ENCODE peak calls at places on chromosomes 16 and 17, in seven cellular contexts. U, Y, R, I, G, J and S are unnamed samples.

GRCh38 chr17:15947331-15947730 is 2.4 kb downstream of the ADORA2B start:
- DNase-seq in U (peak; percentile 59), Y (no peak), R (no peak), I (no peak), G (no peak), J (no peak), S (peak; percentile 45)

GRCh38 chr17:78781339-78782304 is at the start of gene CYTH1:
- DNase-seq in U (peak; percentile 69), Y (peak; percentile 60), R (no peak), I (peak; percentile 54), G (no peak), J (no peak), S (peak; percentile 91)

GRCh38 chr16:9612267-9612666 is 520.8 kb downstream of the HAPSTR1 start:
- DNase-seq in U (no peak), Y (no peak), R (peak; percentile 13), I (no peak), G (no peak), J (no peak), S (no peak)

GRCh38 chr16:66539628-66540469 is 10.1 kb downstream of the TK2 start:
- DNase-seq in U (no peak), Y (no peak), R (peak; percentile 70), I (no peak), G (no peak), J (no peak), S (no peak)

GRCh38 chr17:67279115-67279514 is 34.1 kb upstream of the HELZ start:
- DNase-seq in U (no peak), Y (no peak), R (no peak), I (no peak), G (no peak), J (no peak), S (no peak)

GRCh38 chr16:689175-689897 is 862 bp downstream of the WDR24 start:
- DNase-seq in U (no peak), Y (no peak), R (no peak), I (no peak), G (no peak), J (no peak), S (no peak)

GRCh38 chr17:10702574-10702973 is 5.2 kb downstream of the ADPRM start:
- DNase-seq in U (no peak), Y (no peak), R (peak; percentile 29), I (no peak), G (no peak), J (no peak), S (no peak)

GRCh38 chr16:89923640-89924297 is 627 bp downstream of the TUBB3 start:
- DNase-seq in U (peak; percentile 48), Y (no peak), R (no peak), I (no peak), G (no peak), J (no peak), S (peak; percentile 84)

GRCh38 chr17:76009447-76009846 is 8.8 kb downstream of the CDK3 start:
- DNase-seq in U (no peak), Y (no peak), R (no peak), I (no peak), G (no peak), J (no peak), S (peak; percentile 51)

GRCh38 chr16:80319181-80319580 is 221.6 kb upstream of the DYNLRB2 start:
- DNase-seq in U (no peak), Y (no peak), R (no peak), I (no peak), G (no peak), J (no peak), S (no peak)

GRCh38 chr17:496761-497586 is 144.4 kb upstream of the RPH3AL start:
- DNase-seq in U (no peak), Y (no peak), R (peak; percentile 60), I (no peak), G (no peak), J (no peak), S (no peak)

GRCh38 chr17:32033223-32033622 is 26.0 kb downstream of the LRRC37B start:
- DNase-seq in U (no peak), Y (no peak), R (no peak), I (no peak), G (no peak), J (no peak), S (no peak)

GRCh38 chr17:39744836-39745215 is 7.1 kb downstream of the GRB7 start:
- DNase-seq in U (peak; percentile 22), Y (no peak), R (no peak), I (no peak), G (no peak), J (no peak), S (peak; percentile 48)

GRCh38 chr17:41540921-41541625 is 13.0 kb upstream of the KRT19 start:
- DNase-seq in U (no peak), Y (no peak), R (no peak), I (no peak), G (no peak), J (no peak), S (no peak)

GRCh38 chr16:1097156-1097555 is 1.1 kb upstream of the C1QTNF8 start:
- DNase-seq in U (no peak), Y (no peak), R (no peak), I (no peak), G (no peak), J (no peak), S (no peak)

GRCh38 chr17:64276961-64277505 is 14.0 kb upstream of the TEX2 start:
- DNase-seq in U (no peak), Y (no peak), R (no peak), I (no peak), G (no peak), J (no peak), S (no peak)

GRCh38 chr17:64277831-64278562 is 14.9 kb upstream of the TEX2 start:
- DNase-seq in U (no peak), Y (no peak), R (no peak), I (no peak), G (no peak), J (peak; percentile 28), S (no peak)

GRCh38 chr17:64278614-64279013 is 15.6 kb upstream of the TEX2 start:
- DNase-seq in U (no peak), Y (no peak), R (peak; percentile 51), I (no peak), G (no peak), J (peak; percentile 16), S (no peak)

GRCh38 chr17:64281962-64282752 is 19.1 kb upstream of the TEX2 start:
- DNase-seq in U (no peak), Y (peak; percentile 82), R (peak; percentile 59), I (peak; percentile 51), G (peak; percentile 46), J (peak; percentile 56), S (no peak)

GRCh38 chr17:64282753-64283080 is 19.7 kb upstream of the TEX2 start:
- DNase-seq in U (no peak), Y (no peak), R (no peak), I (no peak), G (no peak), J (no peak), S (no peak)
- H3K27ac ChIP-seq in U (no peak overlapping the region), Y (no peak overlapping the region), R (no peak overlapping the region), I (no peak overlapping the region), G (no peak overlapping the region), J (peak overlapping the region; percentile 22), S (no peak overlapping the region)

GRCh38 chr17:2059125-2059836 is 4.4 kb downstream of the HIC1 start:
- DNase-seq in U (no peak), Y (no peak), R (no peak), I (no peak), G (no peak), J (no peak), S (peak; percentile 79)

GRCh38 chr17:2057714-2058520 is 3.0 kb downstream of the HIC1 start:
- DNase-seq in U (peak; percentile 64), Y (no peak), R (no peak), I (no peak), G (no peak), J (no peak), S (peak; percentile 81)

GRCh38 chr17:2059837-2060658 is 5.1 kb downstream of the HIC1 start:
- DNase-seq in U (no peak), Y (no peak), R (no peak), I (no peak), G (no peak), J (no peak), S (no peak)

GRCh38 chr17:2057130-2057713 is 2.3 kb downstream of the HIC1 start:
- DNase-seq in U (peak; percentile 58), Y (peak; percentile 46), R (no peak), I (no peak), G (no peak), J (no peak), S (peak; percentile 77)

GRCh38 chr17:2058521-2059124 is 3.7 kb downstream of the HIC1 start:
- DNase-seq in U (peak; percentile 92), Y (peak; percentile 55), R (no peak), I (no peak), G (no peak), J (peak; percentile 80), S (peak; percentile 92)
- H3K9me3 ChIP-seq in U (no peaks in the 10 kb centered on the region), Y (no peaks in the 10 kb centered on the region), R (no peaks in the 10 kb centered on the region), I (no peaks in the 10 kb centered on the region), G (no peaks in the 10 kb centered on the region), J (no peaks in the 10 kb centered on the region), S (no peaks in the 10 kb centered on the region)

DNA sequence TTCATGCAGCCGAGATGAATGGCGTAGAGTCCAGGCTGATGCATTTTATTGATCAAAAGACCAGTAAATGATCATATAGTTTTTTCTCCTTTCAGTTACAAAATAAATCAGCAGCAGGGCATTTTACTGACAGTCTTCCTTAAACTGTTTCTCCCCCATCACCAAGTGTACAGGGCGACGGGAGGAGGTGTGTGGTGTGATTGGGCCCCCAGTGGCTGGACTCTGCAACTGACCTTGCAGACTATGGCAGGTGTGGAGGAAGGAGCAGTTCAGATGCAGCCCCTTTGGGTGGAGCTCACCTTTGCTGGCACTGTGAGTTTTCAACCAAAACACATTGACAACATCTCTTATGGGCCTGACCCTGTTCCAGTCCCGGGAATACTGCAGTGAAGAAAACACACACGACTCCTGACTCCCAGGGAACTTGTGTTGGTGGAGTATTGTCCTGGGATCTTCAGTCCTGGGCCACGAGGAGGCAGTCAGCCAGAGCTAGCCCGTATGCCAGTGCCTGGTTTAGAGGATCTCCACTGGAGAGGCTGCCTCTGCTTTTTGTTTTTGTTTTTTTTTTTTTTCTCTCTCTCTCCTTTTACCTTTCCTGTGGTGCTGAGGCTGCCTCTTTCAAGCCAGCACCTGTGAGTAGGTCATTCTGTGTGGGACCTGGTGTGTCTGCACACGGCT is 29.8 kb downstream of the KIAA0513 start:
- DNase-seq in U (no peak), Y (peak; percentile 52), R (no peak), I (no peak), G (no peak), J (no peak), S (no peak)
- H3K27ac ChIP-seq in U (peak overlapping the region; percentile 85), Y (peak overlapping the region; percentile 89), R (no peak overlapping the region), I (no peak overlapping the region), G (no peak overlapping the region), J (no peak overlapping the region), S (no peak overlapping the region)

DNA sequence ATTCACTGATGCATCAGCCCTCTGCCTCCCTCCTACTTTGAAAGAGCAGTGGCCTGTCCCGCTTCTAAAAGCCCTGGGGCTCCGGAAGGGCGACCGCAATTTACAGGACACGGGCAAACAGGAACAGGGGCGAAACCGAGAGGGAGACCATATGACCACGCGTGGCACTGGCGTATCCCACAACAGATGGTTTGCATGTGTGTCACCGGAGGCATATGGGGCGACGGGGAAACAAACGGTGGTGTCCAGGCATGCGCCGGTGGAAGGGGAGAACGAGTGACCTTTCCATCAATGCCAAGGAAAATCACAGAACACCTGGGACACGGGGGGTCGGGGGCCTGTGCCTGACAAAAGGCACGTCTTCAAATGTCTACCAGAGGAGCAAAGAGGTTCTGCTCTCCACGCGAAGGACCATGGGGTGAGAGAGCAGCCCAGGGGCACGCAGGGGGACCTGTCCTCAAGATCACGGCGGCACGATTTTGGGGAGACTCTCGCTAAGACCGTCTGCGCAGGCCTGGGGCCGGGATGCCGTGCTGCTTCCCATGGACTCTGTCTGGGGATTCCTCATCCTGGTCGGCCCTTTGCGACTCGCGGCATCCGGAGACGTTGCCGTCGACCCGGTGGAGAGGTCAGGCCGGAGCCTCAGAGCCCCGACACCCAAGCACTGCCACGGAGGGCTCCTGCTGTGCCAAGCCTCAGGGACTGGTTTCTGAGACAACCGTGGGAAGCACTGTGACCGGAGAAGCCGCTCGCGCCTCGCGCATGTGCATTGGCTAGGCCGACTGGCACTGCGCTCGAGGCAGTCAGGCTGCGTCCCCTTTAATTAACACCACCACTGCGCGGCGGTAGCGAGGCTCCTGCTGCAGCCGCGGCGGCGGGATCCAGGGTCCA is 12.8 kb upstream of the KCNJ18 start:
- DNase-seq in U (peak; percentile 44), Y (no peak), R (no peak), I (no peak), G (no peak), J (no peak), S (peak; percentile 71)
- H3K9me3 ChIP-seq in U (no peaks in the 10 kb centered on the region), Y (no peaks in the 10 kb centered on the region), R (peaks cover 23% of the 10 kb centered on the region), I (no peaks in the 10 kb centered on the region), G (no peaks in the 10 kb centered on the region), J (no peaks in the 10 kb centered on the region), S (no peaks in the 10 kb centered on the region)